ENCODE peak calls at places on chromosomes 3 and 15, in eight cellular contexts. One of them, this sample, is unnamed.
A peak's percentile ranks its signal among the peaks of the same experiment; 100 is the strongest.

GRCh38 chr3:26347150-26347549 is 275.4 kb upstream of the LRRC3B start:
- DNase-seq in RPMI8226: no peak
- DNase-seq in activated T-helper 1 cell treated with Interleukin-2 at 50 U/mL for 16 hours: no peak
- DNase-seq in choroid plexus epithelial cell: no peak
- DNase-seq in stimulated activated CD8-positive, alpha-beta memory T cell treated with anti-CD3 and anti-CD28 coated beads, Interleukin-7, amount 100 ng/mL, for 4 hours: no peak
- DNase-seq in hepatocyte: no peak
- DNase-seq in nucleus accumbens: no peak
- DNase-seq in breast epithelium: no peak
- DNase-seq in this sample: no peak

GRCh38 chr3:107416886-107417285 is 39.6 kb downstream of the CCDC54 start:
- DNase-seq in RPMI8226: no peak
- DNase-seq in activated T-helper 1 cell treated with Interleukin-2 at 50 U/mL for 16 hours: no peak
- DNase-seq in choroid plexus epithelial cell: peak; percentile 83
- DNase-seq in stimulated activated CD8-positive, alpha-beta memory T cell treated with anti-CD3 and anti-CD28 coated beads, Interleukin-7, amount 100 ng/mL, for 4 hours: no peak
- DNase-seq in hepatocyte: no peak
- DNase-seq in nucleus accumbens: no peak
- DNase-seq in breast epithelium: no peak
- DNase-seq in this sample: no peak

GRCh38 chr15:76994001-76994400 is 925 bp upstream of the PSTPIP1 start:
- DNase-seq in RPMI8226: peak; percentile 33
- DNase-seq in activated T-helper 1 cell treated with Interleukin-2 at 50 U/mL for 16 hours: peak; percentile 56
- DNase-seq in choroid plexus epithelial cell: no peak
- DNase-seq in stimulated activated CD8-positive, alpha-beta memory T cell treated with anti-CD3 and anti-CD28 coated beads, Interleukin-7, amount 100 ng/mL, for 4 hours: peak; percentile 56
- DNase-seq in hepatocyte: no peak
- DNase-seq in nucleus accumbens: no peak
- DNase-seq in breast epithelium: no peak
- DNase-seq in this sample: no peak

GRCh38 chr15:80736571-80736970 is 41.5 kb downstream of the ABHD17C start:
- DNase-seq in RPMI8226: no peak
- DNase-seq in activated T-helper 1 cell treated with Interleukin-2 at 50 U/mL for 16 hours: no peak
- DNase-seq in choroid plexus epithelial cell: peak; percentile 32
- DNase-seq in stimulated activated CD8-positive, alpha-beta memory T cell treated with anti-CD3 and anti-CD28 coated beads, Interleukin-7, amount 100 ng/mL, for 4 hours: no peak
- DNase-seq in hepatocyte: no peak
- DNase-seq in nucleus accumbens: no peak
- DNase-seq in breast epithelium: no peak
- DNase-seq in this sample: no peak

GRCh38 chr3:64209866-64210609 is 15.2 kb downstream of the PRICKLE2 start:
- DNase-seq in RPMI8226: no peak
- DNase-seq in activated T-helper 1 cell treated with Interleukin-2 at 50 U/mL for 16 hours: no peak
- DNase-seq in choroid plexus epithelial cell: no peak
- DNase-seq in stimulated activated CD8-positive, alpha-beta memory T cell treated with anti-CD3 and anti-CD28 coated beads, Interleukin-7, amount 100 ng/mL, for 4 hours: no peak
- DNase-seq in hepatocyte: no peak
- DNase-seq in nucleus accumbens: peak; percentile 62
- DNase-seq in breast epithelium: peak; percentile 91
- DNase-seq in this sample: no peak

GRCh38 chr15:78307977-78308376 is 8.6 kb upstream of the SKIC8 start:
- DNase-seq in RPMI8226: no peak
- DNase-seq in activated T-helper 1 cell treated with Interleukin-2 at 50 U/mL for 16 hours: no peak
- DNase-seq in choroid plexus epithelial cell: no peak
- DNase-seq in stimulated activated CD8-positive, alpha-beta memory T cell treated with anti-CD3 and anti-CD28 coated beads, Interleukin-7, amount 100 ng/mL, for 4 hours: no peak
- DNase-seq in hepatocyte: no peak
- DNase-seq in nucleus accumbens: no peak
- DNase-seq in breast epithelium: no peak
- DNase-seq in this sample: no peak

GRCh38 chr3:105829879-105830622 is 38.8 kb downstream of the CBLB start:
- DNase-seq in RPMI8226: no peak
- DNase-seq in activated T-helper 1 cell treated with Interleukin-2 at 50 U/mL for 16 hours: no peak
- DNase-seq in choroid plexus epithelial cell: peak; percentile 80
- DNase-seq in stimulated activated CD8-positive, alpha-beta memory T cell treated with anti-CD3 and anti-CD28 coated beads, Interleukin-7, amount 100 ng/mL, for 4 hours: no peak
- DNase-seq in hepatocyte: no peak
- DNase-seq in nucleus accumbens: no peak
- DNase-seq in breast epithelium: no peak
- DNase-seq in this sample: no peak

GRCh38 chr15:77599899-77600298 is 32.8 kb downstream of the LINGO1 start:
- DNase-seq in RPMI8226: peak; percentile 45
- DNase-seq in activated T-helper 1 cell treated with Interleukin-2 at 50 U/mL for 16 hours: no peak
- DNase-seq in choroid plexus epithelial cell: peak; percentile 68
- DNase-seq in stimulated activated CD8-positive, alpha-beta memory T cell treated with anti-CD3 and anti-CD28 coated beads, Interleukin-7, amount 100 ng/mL, for 4 hours: no peak
- DNase-seq in hepatocyte: no peak
- DNase-seq in nucleus accumbens: peak; percentile 42
- DNase-seq in breast epithelium: no peak
- DNase-seq in this sample: no peak

GRCh38 chr3:35780800-35781199 is 141.5 kb downstream of the ARPP21 start:
- DNase-seq in RPMI8226: no peak
- DNase-seq in activated T-helper 1 cell treated with Interleukin-2 at 50 U/mL for 16 hours: no peak
- DNase-seq in choroid plexus epithelial cell: no peak
- DNase-seq in stimulated activated CD8-positive, alpha-beta memory T cell treated with anti-CD3 and anti-CD28 coated beads, Interleukin-7, amount 100 ng/mL, for 4 hours: no peak
- DNase-seq in hepatocyte: no peak
- DNase-seq in nucleus accumbens: no peak
- DNase-seq in breast epithelium: no peak
- DNase-seq in this sample: no peak

GRCh38 chr3:29240248-29240647 is 40.6 kb upstream of the RBMS3 start:
- DNase-seq in RPMI8226: no peak
- DNase-seq in activated T-helper 1 cell treated with Interleukin-2 at 50 U/mL for 16 hours: no peak
- DNase-seq in choroid plexus epithelial cell: peak; percentile 78
- DNase-seq in stimulated activated CD8-positive, alpha-beta memory T cell treated with anti-CD3 and anti-CD28 coated beads, Interleukin-7, amount 100 ng/mL, for 4 hours: no peak
- DNase-seq in hepatocyte: no peak
- DNase-seq in nucleus accumbens: no peak
- DNase-seq in breast epithelium: no peak
- DNase-seq in this sample: no peak

GRCh38 chr3:194205675-194206133 is 69.8 kb downstream of the HES1 start:
- DNase-seq in RPMI8226: peak; percentile 24
- DNase-seq in activated T-helper 1 cell treated with Interleukin-2 at 50 U/mL for 16 hours: no peak
- DNase-seq in choroid plexus epithelial cell: peak; percentile 57
- DNase-seq in stimulated activated CD8-positive, alpha-beta memory T cell treated with anti-CD3 and anti-CD28 coated beads, Interleukin-7, amount 100 ng/mL, for 4 hours: no peak
- DNase-seq in hepatocyte: no peak
- DNase-seq in nucleus accumbens: no peak
- DNase-seq in breast epithelium: no peak
- DNase-seq in this sample: no peak

GRCh38 chr15:38627684-38628277 is 63.2 kb upstream of the RASGRP1 start:
- DNase-seq in RPMI8226: no peak
- DNase-seq in activated T-helper 1 cell treated with Interleukin-2 at 50 U/mL for 16 hours: no peak
- DNase-seq in choroid plexus epithelial cell: no peak
- DNase-seq in stimulated activated CD8-positive, alpha-beta memory T cell treated with anti-CD3 and anti-CD28 coated beads, Interleukin-7, amount 100 ng/mL, for 4 hours: no peak
- DNase-seq in hepatocyte: no peak
- DNase-seq in nucleus accumbens: no peak
- DNase-seq in breast epithelium: no peak
- DNase-seq in this sample: no peak

GRCh38 chr3:53046171-53047170 is 598 bp upstream of the SFMBT1 start:
- DNase-seq in RPMI8226: peak; percentile 86
- DNase-seq in activated T-helper 1 cell treated with Interleukin-2 at 50 U/mL for 16 hours: peak; percentile 57
- DNase-seq in choroid plexus epithelial cell: peak; percentile 14
- DNase-seq in stimulated activated CD8-positive, alpha-beta memory T cell treated with anti-CD3 and anti-CD28 coated beads, Interleukin-7, amount 100 ng/mL, for 4 hours: peak; percentile 64
- DNase-seq in hepatocyte: peak; percentile 72
- DNase-seq in nucleus accumbens: peak; percentile 32
- DNase-seq in breast epithelium: peak; percentile 30
- DNase-seq in this sample: no peak

GRCh38 chr3:17038900-17039545 is 154.3 kb downstream of the PLCL2 start:
- DNase-seq in RPMI8226: no peak
- DNase-seq in activated T-helper 1 cell treated with Interleukin-2 at 50 U/mL for 16 hours: no peak
- DNase-seq in choroid plexus epithelial cell: no peak
- DNase-seq in stimulated activated CD8-positive, alpha-beta memory T cell treated with anti-CD3 and anti-CD28 coated beads, Interleukin-7, amount 100 ng/mL, for 4 hours: no peak
- DNase-seq in hepatocyte: no peak
- DNase-seq in nucleus accumbens: no peak
- DNase-seq in breast epithelium: no peak
- DNase-seq in this sample: no peak

GRCh38 chr3:8741581-8742355 is 8.2 kb downstream of the CAV3 start:
- DNase-seq in RPMI8226: no peak
- DNase-seq in activated T-helper 1 cell treated with Interleukin-2 at 50 U/mL for 16 hours: no peak
- DNase-seq in choroid plexus epithelial cell: peak; percentile 75
- DNase-seq in stimulated activated CD8-positive, alpha-beta memory T cell treated with anti-CD3 and anti-CD28 coated beads, Interleukin-7, amount 100 ng/mL, for 4 hours: no peak
- DNase-seq in hepatocyte: peak; percentile 81
- DNase-seq in nucleus accumbens: no peak
- DNase-seq in breast epithelium: peak; percentile 16
- DNase-seq in this sample: no peak

GRCh38 chr3:126303272-126303671 is 53.9 kb downstream of the KLF15 start:
- DNase-seq in RPMI8226: no peak
- DNase-seq in activated T-helper 1 cell treated with Interleukin-2 at 50 U/mL for 16 hours: no peak
- DNase-seq in choroid plexus epithelial cell: no peak
- DNase-seq in stimulated activated CD8-positive, alpha-beta memory T cell treated with anti-CD3 and anti-CD28 coated beads, Interleukin-7, amount 100 ng/mL, for 4 hours: no peak
- DNase-seq in hepatocyte: no peak
- DNase-seq in nucleus accumbens: no peak
- DNase-seq in breast epithelium: no peak
- DNase-seq in this sample: no peak

GRCh38 chr3:141860086-141860669 is 16.3 kb upstream of the ATP1B3 start:
- DNase-seq in RPMI8226: no peak
- DNase-seq in activated T-helper 1 cell treated with Interleukin-2 at 50 U/mL for 16 hours: no peak
- DNase-seq in choroid plexus epithelial cell: no peak
- DNase-seq in stimulated activated CD8-positive, alpha-beta memory T cell treated with anti-CD3 and anti-CD28 coated beads, Interleukin-7, amount 100 ng/mL, for 4 hours: no peak
- DNase-seq in hepatocyte: no peak
- DNase-seq in nucleus accumbens: no peak
- DNase-seq in breast epithelium: peak; percentile 22
- DNase-seq in this sample: no peak

GRCh38 chr3:96449803-96450202 is 364.6 kb upstream of the EPHA6 start:
- DNase-seq in RPMI8226: no peak
- DNase-seq in activated T-helper 1 cell treated with Interleukin-2 at 50 U/mL for 16 hours: no peak
- DNase-seq in choroid plexus epithelial cell: no peak
- DNase-seq in stimulated activated CD8-positive, alpha-beta memory T cell treated with anti-CD3 and anti-CD28 coated beads, Interleukin-7, amount 100 ng/mL, for 4 hours: no peak
- DNase-seq in hepatocyte: peak; percentile 47
- DNase-seq in nucleus accumbens: no peak
- DNase-seq in breast epithelium: no peak
- DNase-seq in this sample: no peak

GRCh38 chr15:77797270-77797669 is 164.6 kb upstream of the LINGO1 start:
- DNase-seq in RPMI8226: peak; percentile 97
- DNase-seq in activated T-helper 1 cell treated with Interleukin-2 at 50 U/mL for 16 hours: no peak
- DNase-seq in choroid plexus epithelial cell: no peak
- DNase-seq in stimulated activated CD8-positive, alpha-beta memory T cell treated with anti-CD3 and anti-CD28 coated beads, Interleukin-7, amount 100 ng/mL, for 4 hours: no peak
- DNase-seq in hepatocyte: no peak
- DNase-seq in nucleus accumbens: no peak
- DNase-seq in breast epithelium: peak; percentile 23
- DNase-seq in this sample: no peak

GRCh38 chr3:131561511-131561910 is 58.7 kb upstream of the MRPL3 start:
- DNase-seq in RPMI8226: no peak
- DNase-seq in activated T-helper 1 cell treated with Interleukin-2 at 50 U/mL for 16 hours: no peak
- DNase-seq in choroid plexus epithelial cell: peak; percentile 2
- DNase-seq in stimulated activated CD8-positive, alpha-beta memory T cell treated with anti-CD3 and anti-CD28 coated beads, Interleukin-7, amount 100 ng/mL, for 4 hours: no peak
- DNase-seq in hepatocyte: no peak
- DNase-seq in nucleus accumbens: no peak
- DNase-seq in breast epithelium: no peak
- DNase-seq in this sample: no peak

GRCh38 chr15:63478243-63478642 is 26.1 kb upstream of the USP3 start:
- DNase-seq in RPMI8226: no peak
- DNase-seq in activated T-helper 1 cell treated with Interleukin-2 at 50 U/mL for 16 hours: no peak
- DNase-seq in choroid plexus epithelial cell: no peak
- DNase-seq in stimulated activated CD8-positive, alpha-beta memory T cell treated with anti-CD3 and anti-CD28 coated beads, Interleukin-7, amount 100 ng/mL, for 4 hours: no peak
- DNase-seq in hepatocyte: no peak
- DNase-seq in nucleus accumbens: no peak
- DNase-seq in breast epithelium: no peak
- DNase-seq in this sample: no peak

GRCh38 chr15:57348081-57348480 is 28.2 kb upstream of the CGNL1 start:
- DNase-seq in RPMI8226: no peak
- DNase-seq in activated T-helper 1 cell treated with Interleukin-2 at 50 U/mL for 16 hours: no peak
- DNase-seq in choroid plexus epithelial cell: no peak
- DNase-seq in stimulated activated CD8-positive, alpha-beta memory T cell treated with anti-CD3 and anti-CD28 coated beads, Interleukin-7, amount 100 ng/mL, for 4 hours: no peak
- DNase-seq in hepatocyte: no peak
- DNase-seq in nucleus accumbens: no peak
- DNase-seq in breast epithelium: no peak
- DNase-seq in this sample: no peak

GRCh38 chr3:170425491-170426239 is 7.0 kb downstream of the CLDN11 start:
- DNase-seq in RPMI8226: no peak
- DNase-seq in activated T-helper 1 cell treated with Interleukin-2 at 50 U/mL for 16 hours: no peak
- DNase-seq in choroid plexus epithelial cell: no peak
- DNase-seq in stimulated activated CD8-positive, alpha-beta memory T cell treated with anti-CD3 and anti-CD28 coated beads, Interleukin-7, amount 100 ng/mL, for 4 hours: no peak
- DNase-seq in hepatocyte: peak; percentile 20
- DNase-seq in nucleus accumbens: peak; percentile 52
- DNase-seq in breast epithelium: peak; percentile 51
- DNase-seq in this sample: no peak

GRCh38 chr3:110608566-110608965 is 463.1 kb upstream of the NECTIN3 start:
- DNase-seq in RPMI8226: no peak
- DNase-seq in activated T-helper 1 cell treated with Interleukin-2 at 50 U/mL for 16 hours: no peak
- DNase-seq in choroid plexus epithelial cell: peak; percentile 70
- DNase-seq in stimulated activated CD8-positive, alpha-beta memory T cell treated with anti-CD3 and anti-CD28 coated beads, Interleukin-7, amount 100 ng/mL, for 4 hours: no peak
- DNase-seq in hepatocyte: no peak
- DNase-seq in nucleus accumbens: no peak
- DNase-seq in breast epithelium: no peak
- DNase-seq in this sample: no peak

GRCh38 chr15:41648770-41649169 is 11.4 kb upstream of the MGA start:
- DNase-seq in RPMI8226: no peak
- DNase-seq in activated T-helper 1 cell treated with Interleukin-2 at 50 U/mL for 16 hours: no peak
- DNase-seq in choroid plexus epithelial cell: peak; percentile 61
- DNase-seq in stimulated activated CD8-positive, alpha-beta memory T cell treated with anti-CD3 and anti-CD28 coated beads, Interleukin-7, amount 100 ng/mL, for 4 hours: no peak
- DNase-seq in hepatocyte: no peak
- DNase-seq in nucleus accumbens: no peak
- DNase-seq in breast epithelium: no peak
- DNase-seq in this sample: no peak

GRCh38 chr15:93041159-93041547 is 47.9 kb downstream of the RGMA start:
- DNase-seq in RPMI8226: no peak
- DNase-seq in activated T-helper 1 cell treated with Interleukin-2 at 50 U/mL for 16 hours: no peak
- DNase-seq in choroid plexus epithelial cell: no peak
- DNase-seq in stimulated activated CD8-positive, alpha-beta memory T cell treated with anti-CD3 and anti-CD28 coated beads, Interleukin-7, amount 100 ng/mL, for 4 hours: no peak
- DNase-seq in hepatocyte: no peak
- DNase-seq in nucleus accumbens: no peak
- DNase-seq in breast epithelium: no peak
- DNase-seq in this sample: no peak

GRCh38 chr3:132253262-132253878 is 63.8 kb upstream of the ACP3 start:
- DNase-seq in RPMI8226: peak; percentile 70
- DNase-seq in activated T-helper 1 cell treated with Interleukin-2 at 50 U/mL for 16 hours: no peak
- DNase-seq in choroid plexus epithelial cell: peak; percentile 89
- DNase-seq in stimulated activated CD8-positive, alpha-beta memory T cell treated with anti-CD3 and anti-CD28 coated beads, Interleukin-7, amount 100 ng/mL, for 4 hours: no peak
- DNase-seq in hepatocyte: peak; percentile 79
- DNase-seq in nucleus accumbens: no peak
- DNase-seq in breast epithelium: no peak
- DNase-seq in this sample: no peak

GRCh38 chr15:92797168-92798052 is 102.7 kb upstream of the CHD2 start:
- DNase-seq in RPMI8226: peak; percentile 91
- DNase-seq in activated T-helper 1 cell treated with Interleukin-2 at 50 U/mL for 16 hours: no peak
- DNase-seq in choroid plexus epithelial cell: peak; percentile 88
- DNase-seq in stimulated activated CD8-positive, alpha-beta memory T cell treated with anti-CD3 and anti-CD28 coated beads, Interleukin-7, amount 100 ng/mL, for 4 hours: no peak
- DNase-seq in hepatocyte: peak; percentile 91
- DNase-seq in nucleus accumbens: no peak
- DNase-seq in breast epithelium: no peak
- DNase-seq in this sample: no peak

GRCh38 chr3:11582123-11582968 is 61.4 kb downstream of the VGLL4 start:
- DNase-seq in RPMI8226: no peak
- DNase-seq in activated T-helper 1 cell treated with Interleukin-2 at 50 U/mL for 16 hours: no peak
- DNase-seq in choroid plexus epithelial cell: peak; percentile 90
- DNase-seq in stimulated activated CD8-positive, alpha-beta memory T cell treated with anti-CD3 and anti-CD28 coated beads, Interleukin-7, amount 100 ng/mL, for 4 hours: no peak
- DNase-seq in hepatocyte: peak; percentile 82
- DNase-seq in nucleus accumbens: peak; percentile 24
- DNase-seq in breast epithelium: peak; percentile 79
- DNase-seq in this sample: no peak

This sample was measured in omental fat pad.